ENCODE peak calls at places on chromosome 15, in eight cellular contexts. Z is upper lobe of right lung; Y is SW 1271; A is CD4-positive, alpha-beta memory T cell; D is body of pancreas; E is GM23248; L is T-helper 2 cell; I is activated T-cell treated with anti-CD3 and anti-CD28 coated beads for 1 hour. K is an unnamed sample.

GRCh38 chr15:83061680-83062079 is 5.4 kb downstream of the BTBD1 start:
- DNase-seq in Z (no peak), I (no peak), A (no peak), E (peak; percentile 50), Y (no peak), L (no peak), D (no peak), K (no peak)

GRCh38 chr15:79136434-79137046 is 46.0 kb upstream of the RASGRF1 start:
- DNase-seq in D (no peak), A (no peak), E (no peak), Y (no peak), L (no peak), Z (no peak), I (no peak), K (no peak)

GRCh38 chr15:23467110-23467600 is 20.1 kb upstream of the GOLGA6L2 start:
- DNase-seq in I (no peak), L (no peak), A (no peak), Z (no peak), E (peak; percentile 70), D (no peak), Y (no peak), K (no peak)

GRCh38 chr15:49200347-49200746 is 30.3 kb downstream of the GALK2 start:
- DNase-seq in D (no peak), L (no peak), Y (no peak), A (no peak), Z (no peak), I (no peak), E (no peak), K (no peak)

GRCh38 chr15:53962646-53963561 is 15.3 kb upstream of the UNC13C start:
- DNase-seq in D (peak; percentile 27), E (peak; percentile 26), L (no peak), I (no peak), A (no peak), Z (no peak), Y (no peak), K (peak; percentile 11)

GRCh38 chr15:31128919-31129768 is 27.6 kb upstream of the TRPM1 start:
- DNase-seq in A (peak; percentile 61), Y (no peak), Z (peak; percentile 89), I (peak; percentile 76), L (peak; percentile 57), D (peak; percentile 82), E (peak; percentile 69), K (peak; percentile 75)

GRCh38 chr15:36896949-36897348 is 203.4 kb downstream of the MEIS2 start:
- DNase-seq in L (no peak), Z (no peak), I (no peak), Y (no peak), A (no peak), D (no peak), E (no peak), K (no peak)

GRCh38 chr15:70321106-70321809 is 223.5 kb upstream of the TLE3 start:
- DNase-seq in I (no peak), Z (no peak), L (no peak), D (no peak), Y (no peak), A (no peak), E (no peak), K (no peak)

GRCh38 chr15:89016549-89017041 is 71.7 kb upstream of the ABHD2 start:
- DNase-seq in L (no peak), A (no peak), Y (no peak), D (no peak), Z (peak; percentile 26), E (peak; percentile 76), I (no peak), K (no peak)

GRCh38 chr15:70248116-70249025 is 150.7 kb upstream of the TLE3 start:
- DNase-seq in I (no peak), Z (peak; percentile 48), E (no peak), Y (no peak), L (no peak), D (no peak), A (no peak), K (peak; percentile 60)

GRCh38 chr15:40031300-40031699 is 7.7 kb downstream of the SRP14 start:
- DNase-seq in D (no peak), I (no peak), L (no peak), Y (no peak), A (no peak), Z (no peak), E (no peak), K (no peak)

GRCh38 chr15:31216210-31216911 is 110.3 kb upstream of the KLF13 start:
- DNase-seq in I (peak; percentile 25), Y (peak; percentile 46), L (peak; percentile 24), E (peak; percentile 46), Z (peak; percentile 98), D (peak; percentile 67), A (peak; percentile 57), K (no peak)

GRCh38 chr15:40106203-40107161 is 2.2 kb downstream of the BMF start:
- DNase-seq in A (no peak), I (no peak), E (peak; percentile 45), Y (no peak), L (no peak), Z (peak; percentile 87), D (peak; percentile 88), K (no peak)

GRCh38 chr15:86201313-86202008 is 121.8 kb downstream of the AGBL1 start:
- DNase-seq in D (no peak), I (no peak), E (no peak), A (no peak), L (no peak), Z (no peak), Y (no peak), K (no peak)

GRCh38 chr15:82178061-82178460 is 84.5 kb downstream of the EFL1 start:
- DNase-seq in D (no peak), I (no peak), Z (no peak), Y (no peak), A (no peak), E (peak; percentile 87), L (no peak), K (no peak)

GRCh38 chr15:73564255-73564654 is 68.9 kb downstream of the NPTN start:
- DNase-seq in I (no peak), D (no peak), A (no peak), L (no peak), Y (no peak), E (peak; percentile 85), Z (no peak), K (no peak)

GRCh38 chr15:31382693-31383005 is 56.0 kb downstream of the KLF13 start:
- DNase-seq in L (no peak), I (no peak), E (no peak), D (no peak), Z (no peak), Y (no peak), A (no peak), K (no peak)

GRCh38 chr15:93709708-93710107 is 521.7 kb upstream of the MCTP2 start:
- DNase-seq in D (no peak), E (no peak), A (no peak), I (no peak), Z (no peak), L (no peak), Y (no peak), K (no peak)

GRCh38 chr15:90087454-90088154 is 14.7 kb downstream of the IDH2 start:
- DNase-seq in Z (no peak), A (no peak), I (no peak), D (peak; percentile 86), E (peak; percentile 51), Y (peak; percentile 15), L (no peak), K (peak; percentile 46)

GRCh38 chr15:39429898-39430357 is 151.0 kb upstream of the THBS1 start:
- DNase-seq in I (no peak), D (no peak), Z (no peak), E (peak; percentile 86), L (no peak), Y (no peak), A (no peak), K (no peak)

GRCh38 chr15:97984157-97984556 is 23.7 kb downstream of the ARRDC4 start:
- DNase-seq in Y (no peak), E (peak; percentile 25), A (no peak), Z (no peak), L (no peak), D (no peak), I (no peak), K (no peak)

GRCh38 chr15:66960519-66960918 is 104.9 kb upstream of the SMAD3 start:
- DNase-seq in Y (no peak), Z (no peak), D (no peak), I (no peak), A (no peak), L (no peak), E (no peak), K (no peak)

GRCh38 chr15:79872358-79873017 is 24.3 kb downstream of the MTHFS start:
- DNase-seq in A (peak; percentile 64), E (peak; percentile 27), Z (no peak), L (no peak), I (no peak), Y (no peak), D (no peak), K (no peak)

GRCh38 chr15:81163961-81164800 is 30.1 kb downstream of the CFAP161 start:
- DNase-seq in A (no peak), I (no peak), Y (no peak), Z (no peak), E (peak; percentile 77), D (no peak), L (no peak), K (peak; percentile 7)

GRCh38 chr15:60582370-60583036 is 103.6 kb upstream of the ICE2 start:
- DNase-seq in L (peak; percentile 42), Y (no peak), E (no peak), I (peak; percentile 30), D (no peak), A (peak; percentile 76), Z (no peak), K (no peak)

GRCh38 chr15:90743407-90743806 is 26.3 kb downstream of the BLM start:
- DNase-seq in Z (no peak), A (no peak), Y (no peak), D (no peak), E (no peak), L (no peak), I (no peak), K (no peak)

GRCh38 chr15:30827625-30828303 is 76.0 kb upstream of the FAN1 start:
- DNase-seq in L (no peak), Y (no peak), I (no peak), E (peak; percentile 7), D (no peak), Z (no peak), A (no peak), K (no peak)

GRCh38 chr15:99906356-99906755 is 173.1 kb upstream of the LYSMD4 start:
- DNase-seq in E (no peak), D (no peak), Y (no peak), I (no peak), A (no peak), L (no peak), Z (no peak), K (no peak)

GRCh38 chr15:48717458-48717857 is 71.9 kb upstream of the FBN1 start:
- DNase-seq in E (peak; percentile 64), Y (no peak), D (no peak), L (no peak), A (no peak), Z (no peak), I (no peak), K (no peak)

GRCh38 chr15:67091073-67091965 is 25.9 kb downstream of the SMAD3 start:
- DNase-seq in E (peak; percentile 60), I (peak; percentile 38), Y (peak; percentile 91), Z (no peak), L (peak; percentile 37), D (peak; percentile 62), A (peak; percentile 84), K (no peak)

GRCh38 chr15:74831813-74832495 is 5.5 kb downstream of the CPLX3 start:
- DNase-seq in L (no peak), Y (no peak), E (no peak), A (no peak), D (no peak), Z (no peak), I (no peak), K (no peak)

GRCh38 chr15:27241942-27242341 is 271.0 kb downstream of the GABRG3 start:
- DNase-seq in A (no peak), L (no peak), E (peak; percentile 56), D (no peak), Y (no peak), I (no peak), Z (no peak), K (no peak)

GRCh38 chr15:79900087-79900486 is 3.3 kb upstream of the MTHFS start:
- DNase-seq in I (no peak), Z (no peak), A (no peak), L (no peak), E (no peak), Y (no peak), D (no peak), K (no peak)